ENCODE peak calls at places on chromosomes 7 and 10, in nine cellular contexts. F, M, G, D, S, Q, Y, X and H are unnamed samples. For H3K36me3, the result is how much of the 10 kb centered on the place peaks cover.

GRCh38 chr7:104926905-104927454 is 87.0 kb upstream of the KMT2E start:
- DNase-seq in F (no peak), M (no peak), G (no peak), D (no peak), S (no peak), Q (no peak), Y (peak), X (no peak), H (no peak)

GRCh38 chr10:71442000-71442399 is 45.3 kb downstream of the CDH23 start:
- DNase-seq in F (no peak), M (no peak), G (no peak), D (no peak), S (no peak), Q (no peak), Y (no peak), X (no peak), H (no peak)

GRCh38 chr10:71905164-71905563 is 54.1 kb upstream of the PSAP start:
- DNase-seq in F (no peak), M (no peak), G (no peak), D (no peak), S (no peak), Q (no peak), Y (no peak), X (no peak), H (no peak)

GRCh38 chr10:52818019-52818418 is 45.4 kb upstream of the MBL2 start:
- DNase-seq in F (no peak), M (peak), G (no peak), D (no peak), S (peak), Q (no peak), Y (no peak), X (no peak), H (no peak)

GRCh38 chr7:64045301-64046040 is at the start of gene ZNF727:
- DNase-seq in F (peak), M (no peak), G (peak), D (no peak), S (peak), Q (peak), Y (peak), X (no peak), H (peak)

GRCh38 chr10:78578929-78579328 is 489.8 kb upstream of the ZMIZ1 start:
- DNase-seq in F (no peak), M (peak), G (no peak), D (no peak), S (no peak), Q (no peak), Y (no peak), X (no peak), H (no peak)

GRCh38 chr7:65832281-65832680 is 40.6 kb upstream of the VKORC1L1 start:
- DNase-seq in F (peak), M (peak), G (no peak), D (no peak), S (no peak), Q (no peak), Y (no peak), X (no peak), H (no peak)

GRCh38 chr7:66140924-66141323 is 26.3 kb downstream of the CRCP start:
- DNase-seq in F (peak), M (peak), G (no peak), D (no peak), S (no peak), Q (peak), Y (peak), X (no peak), H (peak)

GRCh38 chr10:128549192-128549591 is 423.0 kb upstream of the MKI67 start:
- DNase-seq in F (no peak), M (no peak), G (no peak), D (no peak), S (no peak), Q (no peak), Y (no peak), X (no peak), H (no peak)

GRCh38 chr10:1156921-1157614 is 100.9 kb downstream of the WDR37 start:
- DNase-seq in F (no peak), M (no peak), G (no peak), D (no peak), S (no peak), Q (no peak), Y (no peak), X (no peak), H (no peak)

GRCh38 chr10:93342346-93342745 is 139.8 kb downstream of the MYOF start:
- DNase-seq in F (no peak), M (peak), G (no peak), D (no peak), S (no peak), Q (no peak), Y (no peak), X (no peak), H (no peak)

GRCh38 chr10:93346060-93346459 is 136.1 kb downstream of the MYOF start:
- DNase-seq in F (no peak), M (peak), G (no peak), D (no peak), S (no peak), Q (no peak), Y (no peak), X (no peak), H (no peak)

DNA sequence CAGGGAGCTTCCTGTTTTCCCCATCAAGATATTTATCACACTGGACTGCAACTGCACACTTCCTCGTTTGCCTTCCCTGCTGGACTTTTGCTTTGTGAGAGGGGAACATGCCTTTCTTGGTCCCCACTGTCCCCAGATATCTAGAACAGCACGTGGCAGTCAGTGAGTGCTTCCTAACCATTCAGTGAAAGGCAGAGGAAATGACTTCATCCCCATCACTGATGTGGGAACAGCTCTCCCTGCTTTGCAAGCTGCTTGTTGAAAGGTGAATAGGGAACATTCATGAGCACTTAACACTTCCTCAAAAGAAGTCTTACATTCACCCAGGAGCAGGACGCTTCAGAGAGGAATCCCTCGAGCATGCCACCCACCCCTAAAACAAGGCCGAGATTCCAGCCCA is 135.4 kb downstream of the MYOF start:
- DNase-seq in F (no peak), M (peak), G (no peak), D (no peak), S (no peak), Q (no peak), Y (no peak), X (no peak), H (no peak)
- H3K36me3 ChIP-seq in F (under half), M (half or more), G (under half), D (under half), S (under half), Q (under half), Y (under half), X (under half), H (half or more)

DNA sequence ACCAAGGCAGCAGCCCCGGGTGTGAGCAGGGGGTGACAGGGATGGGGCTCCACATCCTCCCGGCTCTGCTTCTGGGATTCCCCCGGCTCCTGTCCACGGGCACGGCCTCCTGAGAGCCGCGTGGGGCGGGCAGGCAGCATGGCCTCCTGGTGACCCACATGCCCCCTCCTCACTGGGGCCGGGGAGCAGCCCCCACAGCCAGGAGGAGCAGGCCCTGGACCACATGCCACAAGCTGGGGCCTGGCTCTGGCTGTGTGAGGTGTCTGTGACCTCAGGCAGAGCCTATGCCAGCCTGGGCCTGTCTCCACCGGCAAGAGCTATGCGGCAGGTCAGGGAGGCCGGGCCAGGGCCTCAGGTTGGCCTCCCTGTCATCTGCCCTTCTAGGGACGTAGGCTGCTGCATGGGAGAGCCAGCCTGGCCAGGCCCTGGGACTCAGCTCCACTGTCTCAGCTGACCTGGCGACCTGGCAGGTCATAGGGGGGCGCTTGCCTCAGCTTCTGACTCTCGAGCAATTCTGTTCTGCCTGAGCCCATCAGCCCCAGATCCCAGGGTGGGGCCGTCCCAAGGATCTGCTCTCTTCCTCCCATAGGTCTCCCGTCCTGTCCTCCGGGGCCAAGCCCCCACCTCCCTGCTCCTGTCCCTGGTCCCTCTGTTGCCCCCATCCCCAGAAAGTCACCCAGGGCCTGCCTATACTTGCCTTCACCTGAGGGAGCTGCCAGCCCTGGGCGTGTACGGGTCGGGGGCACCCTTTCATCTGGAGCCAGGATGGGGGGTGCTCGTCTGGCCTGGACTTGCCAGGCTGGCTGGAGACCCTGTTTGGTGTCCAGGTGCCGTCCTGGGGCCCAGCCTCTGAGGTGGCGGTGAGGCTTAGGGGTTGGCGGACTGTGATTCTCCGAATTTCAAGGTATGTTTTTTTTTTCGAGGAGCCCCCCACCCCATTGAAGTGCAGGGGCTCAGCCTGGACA is 3.9 kb upstream of the TMEM184A start:
- DNase-seq in F (no peak), M (no peak), G (peak), D (no peak), S (no peak), Q (no peak), Y (no peak), X (no peak), H (no peak)
- H3K4me3 ChIP-seq in F (no peak), M (no peak), G (no peak), D (no peak), S (no peak), Q (no peak), Y (no peak), X (no peak), H (no peak)

DNA sequence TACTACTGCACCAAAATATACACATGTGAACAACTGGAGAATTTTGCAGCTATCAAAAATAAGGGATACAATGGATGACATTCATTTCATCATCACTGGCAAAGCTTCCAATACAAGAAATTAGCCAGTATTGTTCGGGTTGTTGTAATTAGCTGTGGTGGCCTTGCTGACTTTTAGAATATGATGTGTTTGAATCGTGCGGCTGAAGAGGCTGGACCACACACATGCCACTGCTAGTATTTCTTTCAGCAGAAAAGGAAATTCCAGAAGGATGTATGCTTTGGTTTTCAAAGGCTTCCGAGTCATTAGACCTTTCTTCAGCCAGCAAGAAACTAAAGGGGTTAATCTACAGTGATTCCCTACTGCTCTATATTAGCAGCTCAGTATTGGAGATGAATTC is 16.6 kb downstream of the RPP38 start:
- DNase-seq in F (no peak), M (peak), G (no peak), D (no peak), S (no peak), Q (no peak), Y (no peak), X (no peak), H (no peak)
- H3K36me3 ChIP-seq in F (under half), M (under half), G (under half), D (under half), S (under half), Q (under half), Y (under half), X (half or more), H (half or more)

DNA sequence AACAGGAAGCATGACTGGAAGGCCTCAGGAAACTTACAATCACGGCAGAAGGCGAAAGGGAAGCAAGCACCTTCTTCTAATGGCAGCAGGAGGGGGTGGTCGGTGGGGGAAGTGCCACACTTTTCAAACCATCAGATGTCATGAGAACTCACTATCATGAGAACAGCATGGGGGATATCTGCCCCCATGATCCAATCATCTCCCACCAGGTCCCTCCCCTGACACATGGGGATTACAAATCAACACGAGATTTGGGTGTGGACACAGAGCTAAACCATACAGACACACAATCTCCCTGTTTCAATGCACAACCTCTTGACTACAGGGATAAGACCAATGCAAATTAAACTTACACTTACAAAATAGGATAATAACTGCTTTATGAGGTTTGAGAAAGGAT is 97.6 kb downstream of the SGMS1 start:
- DNase-seq in F (no peak), M (no peak), G (no peak), D (no peak), S (no peak), Q (no peak), Y (no peak), X (no peak), H (no peak)
- H3K4me3 ChIP-seq in F (no peak), M (no peak), G (no peak), D (no peak), S (no peak), Q (no peak), Y (no peak), X (no peak), H (no peak)

GRCh38 chr10:11176746-11177145 is 159.1 kb downstream of the CELF2 start:
- DNase-seq in F (peak), M (no peak), G (no peak), D (no peak), S (peak), Q (no peak), Y (no peak), X (no peak), H (no peak)
- H3K36me3 ChIP-seq in F (under half), M (under half), G (under half), D (under half), S (under half), Q (under half), Y (under half), X (under half), H (under half)

DNA sequence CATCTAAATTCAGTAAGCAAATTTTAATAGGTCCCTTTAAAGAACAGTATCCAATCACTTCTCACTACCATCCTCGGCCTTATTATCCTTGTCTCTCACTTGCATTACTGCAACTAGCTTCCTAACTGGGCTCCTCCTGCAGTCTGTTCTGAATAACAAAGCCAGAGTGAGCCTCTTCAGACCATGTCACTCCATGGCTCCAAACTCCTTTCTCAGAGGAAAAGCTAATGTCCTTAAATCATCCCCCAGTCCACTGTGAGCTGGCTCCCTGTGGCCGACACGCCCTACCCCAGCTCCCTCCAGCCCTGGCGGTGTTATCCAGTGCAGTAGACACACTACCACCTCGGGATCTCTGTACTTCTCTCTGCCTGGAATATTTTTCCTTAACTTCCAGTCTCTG is 80.0 kb downstream of the EPC1 start:
- DNase-seq in F (no peak), M (no peak), G (no peak), D (no peak), S (no peak), Q (no peak), Y (no peak), X (no peak), H (no peak)
- H3K4me3 ChIP-seq in F (no peak), M (no peak), G (no peak), D (no peak), S (no peak), Q (no peak), Y (no peak), X (no peak), H (no peak)

DNA sequence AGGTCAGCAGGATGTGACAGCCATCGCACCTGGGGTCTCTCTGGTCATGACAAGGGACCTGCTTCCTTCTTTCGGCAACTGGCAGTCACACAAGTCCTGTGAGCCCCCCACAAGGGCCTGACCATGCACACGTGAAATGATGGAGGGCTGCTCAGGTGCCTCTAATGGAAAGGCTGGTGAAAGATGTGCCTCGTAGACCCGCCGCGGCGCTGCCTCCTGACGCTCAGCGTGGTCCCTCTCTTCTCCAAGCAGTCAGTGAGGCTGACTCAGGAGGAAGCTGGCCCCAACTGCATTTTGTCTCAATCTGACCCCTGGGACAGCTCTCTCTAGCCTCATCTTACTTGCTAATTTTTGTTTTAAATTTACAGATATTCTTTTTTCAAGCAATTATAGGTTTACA is 101.0 kb downstream of the MAD1L1 start:
- DNase-seq in F (no peak), M (no peak), G (no peak), D (no peak), S (no peak), Q (no peak), Y (no peak), X (no peak), H (no peak)
- H3K36me3 ChIP-seq in F (under half), M (under half), G (under half), D (under half), S (under half), Q (under half), Y (under half), X (under half), H (under half)

GRCh38 chr10:25694976-25695375 is 239.1 kb upstream of the MYO3A start:
- DNase-seq in F (no peak), M (no peak), G (no peak), D (no peak), S (no peak), Q (no peak), Y (no peak), X (no peak), H (no peak)
- H3K4me3 ChIP-seq in F (no peak), M (no peak), G (no peak), D (no peak), S (no peak), Q (no peak), Y (no peak), X (no peak), H (no peak)

DNA sequence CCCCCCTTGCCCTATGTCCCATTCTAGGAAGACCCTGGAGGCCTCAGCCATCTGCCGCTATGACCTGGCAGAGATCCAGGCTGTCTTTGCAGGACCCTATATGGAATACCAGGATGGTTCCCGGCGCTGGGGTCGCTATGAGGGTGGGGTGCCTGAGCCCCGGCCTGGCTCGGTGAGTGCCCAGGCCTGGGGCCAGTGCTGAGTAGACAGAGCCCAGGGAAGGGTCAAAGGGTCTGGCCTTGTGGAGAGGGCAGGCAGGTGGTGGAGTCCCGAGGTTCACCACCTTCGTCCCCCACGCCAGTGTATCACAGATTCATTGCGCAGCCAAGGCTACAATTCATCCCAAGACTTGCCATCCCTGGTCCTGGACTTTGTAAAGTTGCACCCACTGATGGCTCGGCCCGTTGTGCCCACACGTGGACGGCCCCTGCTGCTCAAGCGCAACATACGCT is 7.5 kb downstream of the MRPL43 start:
- DNase-seq in F (no peak), M (no peak), G (no peak), D (no peak), S (no peak), Q (no peak), Y (no peak), X (no peak), H (no peak)
- H3K36me3 ChIP-seq in F (under half), M (under half), G (under half), D (under half), S (under half), Q (under half), Y (under half), X (under half), H (under half)

DNA sequence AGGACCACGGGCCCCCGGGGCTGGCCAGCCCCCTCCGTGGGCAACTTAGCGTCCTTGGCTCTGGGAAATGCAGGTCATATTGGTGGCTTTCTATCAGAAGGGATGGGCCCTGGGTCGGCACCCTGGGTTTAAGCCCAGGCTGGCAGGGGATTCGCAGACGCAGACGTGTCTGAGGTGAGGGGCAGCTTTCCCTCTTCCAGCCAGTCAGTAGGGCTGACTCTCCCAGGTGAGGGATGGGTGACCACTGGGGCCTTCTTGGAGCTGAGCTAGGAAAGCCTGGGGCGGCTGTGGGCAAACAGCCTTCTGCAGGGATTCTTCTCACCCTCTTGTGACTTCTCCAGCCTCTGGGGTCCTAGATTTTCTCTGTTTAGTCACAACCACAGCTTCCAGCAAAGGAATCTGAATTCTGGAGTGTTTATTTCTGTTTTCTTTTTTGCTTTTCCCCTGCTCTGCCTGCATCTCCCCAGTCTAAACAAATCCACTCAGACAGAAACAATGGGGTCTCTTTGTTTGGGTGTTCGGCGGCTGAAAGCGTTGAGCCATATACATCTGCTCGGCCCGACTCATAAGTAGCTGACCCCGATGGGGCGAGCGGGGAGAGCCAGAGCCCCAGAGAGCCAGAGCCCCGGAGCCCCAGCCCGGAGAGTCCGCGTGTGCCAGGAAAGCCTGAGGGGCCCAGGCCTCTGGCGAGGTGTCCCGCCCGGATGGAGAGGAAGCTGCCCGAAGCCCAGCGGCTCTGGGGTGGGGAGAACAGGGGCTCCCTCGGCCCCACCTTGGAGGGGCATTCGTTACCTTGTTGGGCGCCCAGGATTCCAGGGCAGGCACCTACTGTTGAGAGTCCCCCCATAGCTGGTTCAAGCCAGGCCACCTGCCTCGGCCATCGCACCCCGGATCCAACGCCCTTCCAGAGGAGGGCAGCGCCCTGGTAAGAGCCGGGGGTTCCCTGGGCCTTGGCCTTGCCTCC is 2.0 kb downstream of the MNX1 start:
- DNase-seq in F (no peak), M (no peak), G (no peak), D (no peak), S (peak), Q (no peak), Y (no peak), X (no peak), H (no peak)
- H3K4me3 ChIP-seq in F (peak), M (no peak), G (peak), D (no peak), S (no peak), Q (peak), Y (no peak), X (no peak), H (no peak)